ENCODE peak calls at places on chromosome 20, in nine cellular contexts. N is stomach, L is heart left ventricle, K is SHP77, V is mucosa of descending colon, G is iris pigment epithelial cell, X is caudate nucleus, Q is AG08395, U is Calu3. W is an unnamed sample.

GRCh38 chr20:32481311-32482103 is 103.6 kb downstream of the NOL4L start:
- DNase-seq in N (no peak), L (no peak), K (no peak), V (peak; percentile 60), G (no peak), X (no peak), Q (no peak), U (no peak), W (no peak)

GRCh38 chr20:62535964-62536363 is 60.2 kb upstream of the GATA5 start:
- DNase-seq in N (no peak), L (no peak), K (no peak), V (no peak), G (no peak), X (no peak), Q (no peak), U (no peak), W (no peak)

GRCh38 chr20:46688151-46689081 is 828 bp downstream of the TP53RK start:
- DNase-seq in N (no peak), L (no peak), K (no peak), V (no peak), G (peak; percentile 67), X (no peak), Q (peak; percentile 14), U (no peak), W (no peak)

GRCh38 chr20:23228912-23229311 is 121.7 kb upstream of the NXT1 start:
- DNase-seq in N (no peak), L (no peak), K (no peak), V (no peak), G (peak; percentile 81), X (no peak), Q (peak; percentile 52), U (no peak), W (peak; percentile 17)

GRCh38 chr20:57964011-57964862 is 254.4 kb upstream of the PMEPA1 start:
- DNase-seq in N (no peak), L (peak; percentile 63), K (no peak), V (no peak), G (no peak), X (peak; percentile 22), Q (peak; percentile 56), U (no peak), W (peak; percentile 62)

GRCh38 chr20:59434950-59435349 is 134.5 kb downstream of the EDN3 start:
- DNase-seq in N (no peak), L (no peak), K (no peak), V (no peak), G (no peak), X (no peak), Q (no peak), U (no peak), W (no peak)

GRCh38 chr20:49534314-49534713 is 33.6 kb downstream of the PTGIS start:
- DNase-seq in N (peak; percentile 55), L (no peak), K (peak; percentile 42), V (no peak), G (peak; percentile 33), X (no peak), Q (peak; percentile 71), U (peak; percentile 82), W (peak; percentile 50)

GRCh38 chr20:44471481-44471882 is 4.2 kb upstream of the TTPAL start:
- DNase-seq in N (no peak), L (no peak), K (no peak), V (no peak), G (peak; percentile 29), X (no peak), Q (peak; percentile 57), U (peak; percentile 24), W (no peak)

GRCh38 chr20:13995086-13995665 is at the start of gene MACROD2:
- DNase-seq in N (peak; percentile 98), L (peak; percentile 91), K (peak; percentile 100), V (peak; percentile 94), G (peak; percentile 81), X (peak; percentile 89), Q (peak; percentile 99), U (peak; percentile 97), W (peak; percentile 85)

GRCh38 chr20:835220-836045 is 1.9 kb downstream of the FAM110A start:
- DNase-seq in N (peak; percentile 61), L (peak; percentile 90), K (no peak), V (no peak), G (no peak), X (peak; percentile 33), Q (no peak), U (no peak), W (no peak)

GRCh38 chr20:2139250-2139649 is 37.6 kb downstream of the STK35 start:
- DNase-seq in N (no peak), L (no peak), K (no peak), V (no peak), G (no peak), X (no peak), Q (no peak), U (no peak), W (no peak)

GRCh38 chr20:12156252-12156651 is 238.6 kb downstream of the BTBD3 start:
- DNase-seq in N (no peak), L (no peak), K (no peak), V (no peak), G (no peak), X (no peak), Q (no peak), U (no peak), W (no peak)

GRCh38 chr20:10553326-10553984 is 118.3 kb downstream of the SLX4IP start:
- DNase-seq in N (peak; percentile 72), L (peak; percentile 76), K (peak; percentile 83), V (no peak), G (peak; percentile 76), X (no peak), Q (peak; percentile 66), U (peak; percentile 63), W (peak; percentile 52)

GRCh38 chr20:1377341-1377871 is 15.4 kb downstream of the FKBP1A start:
- DNase-seq in N (no peak), L (no peak), K (no peak), V (no peak), G (no peak), X (no peak), Q (no peak), U (no peak), W (no peak)

GRCh38 chr20:35981969-35982368 is 13.6 kb downstream of the CNBD2 start:
- DNase-seq in N (no peak), L (no peak), K (no peak), V (no peak), G (no peak), X (no peak), Q (no peak), U (no peak), W (no peak)

GRCh38 chr20:51712501-51713212 is 55.5 kb downstream of the ATP9A start:
- DNase-seq in N (no peak), L (no peak), K (no peak), V (no peak), G (peak; percentile 44), X (no peak), Q (peak; percentile 17), U (peak; percentile 47), W (peak; percentile 15)

GRCh38 chr20:9478801-9479200 is 35.6 kb upstream of the LAMP5 start:
- DNase-seq in N (no peak), L (no peak), K (no peak), V (no peak), G (no peak), X (no peak), Q (no peak), U (no peak), W (no peak)

GRCh38 chr20:63696311-63696627 is 183 bp upstream of the TNFRSF6B start:
- DNase-seq in N (no peak), L (peak; percentile 41), K (no peak), V (peak; percentile 87), G (peak; percentile 47), X (no peak), Q (no peak), U (no peak), W (no peak)

GRCh38 chr20:17287503-17287902 is 60.7 kb downstream of the PCSK2 start:
- DNase-seq in N (no peak), L (no peak), K (peak; percentile 13), V (no peak), G (no peak), X (no peak), Q (no peak), U (no peak), W (no peak)

GRCh38 chr20:35886537-35886936 is 67.8 kb downstream of the SCAND1 start:
- DNase-seq in N (no peak), L (peak; percentile 80), K (no peak), V (no peak), G (no peak), X (no peak), Q (no peak), U (no peak), W (no peak)

GRCh38 chr20:30500829-30501440 is 756.5 kb upstream of the DEFB115 start:
- DNase-seq in N (no peak), L (no peak), K (no peak), V (no peak), G (no peak), X (no peak), Q (no peak), U (no peak), W (no peak)

GRCh38 chr20:41678799-41679198 is 60.6 kb upstream of the CHD6 start:
- DNase-seq in N (no peak), L (no peak), K (no peak), V (no peak), G (no peak), X (no peak), Q (no peak), U (no peak), W (no peak)

GRCh38 chr20:38840053-38840893 is 34.8 kb downstream of the PPP1R16B start:
- DNase-seq in N (no peak), L (no peak), K (no peak), V (no peak), G (no peak), X (peak; percentile 80), Q (no peak), U (no peak), W (no peak)

GRCh38 chr20:44180814-44181213 is 6.2 kb downstream of the JPH2 start:
- DNase-seq in N (no peak), L (peak; percentile 89), K (peak; percentile 6), V (no peak), G (peak; percentile 6), X (no peak), Q (peak; percentile 26), U (no peak), W (no peak)

GRCh38 chr20:61951695-61952533 is 113.8 kb downstream of the TAF4 start:
- DNase-seq in N (no peak), L (no peak), K (no peak), V (peak; percentile 31), G (no peak), X (no peak), Q (no peak), U (no peak), W (no peak)

W was measured in anterior cingulate cortex.